ENCODE peak calls at places on chromosomes 12 and 14, in eight cellular contexts. One of them, this sample, is unnamed.

GRCh38 chr12:6262211-6262610 is 48.3 kb upstream of the PLEKHG6 start:
- DNase-seq in nucleus accumbens: no peak
- DNase-seq in lower leg skin: no peak
- DNase-seq in fibroblast of the conjunctiva: no peak
- DNase-seq in natural killer cell: no peak
- DNase-seq in amygdala: no peak
- DNase-seq in heart left ventricle: no peak
- DNase-seq in cardiac fibroblast: no peak
- DNase-seq in this sample: no peak

GRCh38 chr12:102371177-102371576 is 109.2 kb downstream of the IGF1 start:
- DNase-seq in nucleus accumbens: no peak
- DNase-seq in lower leg skin: no peak
- DNase-seq in fibroblast of the conjunctiva: no peak
- DNase-seq in natural killer cell: no peak
- DNase-seq in amygdala: no peak
- DNase-seq in heart left ventricle: no peak
- DNase-seq in cardiac fibroblast: no peak
- DNase-seq in this sample: no peak

GRCh38 chr12:113310489-113310888 is 24.4 kb downstream of the SLC8B1 start:
- DNase-seq in nucleus accumbens: no peak
- DNase-seq in lower leg skin: no peak
- DNase-seq in fibroblast of the conjunctiva: no peak
- DNase-seq in natural killer cell: no peak
- DNase-seq in amygdala: no peak
- DNase-seq in heart left ventricle: no peak
- DNase-seq in cardiac fibroblast: no peak
- DNase-seq in this sample: no peak

GRCh38 chr14:23076785-23077408 is 18.0 kb downstream of the ACIN1 start:
- DNase-seq in nucleus accumbens: no peak
- DNase-seq in lower leg skin: no peak
- DNase-seq in fibroblast of the conjunctiva: no peak
- DNase-seq in natural killer cell: no peak
- DNase-seq in amygdala: no peak
- DNase-seq in heart left ventricle: no peak
- DNase-seq in cardiac fibroblast: peak
- DNase-seq in this sample: no peak

GRCh38 chr14:52355016-52355430 is 40.9 kb downstream of the PTGER2 start:
- DNase-seq in nucleus accumbens: no peak
- DNase-seq in lower leg skin: no peak
- DNase-seq in fibroblast of the conjunctiva: peak
- DNase-seq in natural killer cell: no peak
- DNase-seq in amygdala: no peak
- DNase-seq in heart left ventricle: no peak
- DNase-seq in cardiac fibroblast: peak
- DNase-seq in this sample: no peak

GRCh38 chr12:93060666-93061413 is 131.7 kb upstream of the EEA1 start:
- DNase-seq in nucleus accumbens: no peak
- DNase-seq in lower leg skin: no peak
- DNase-seq in fibroblast of the conjunctiva: peak
- DNase-seq in natural killer cell: no peak
- DNase-seq in amygdala: peak
- DNase-seq in heart left ventricle: peak
- DNase-seq in cardiac fibroblast: peak
- DNase-seq in this sample: no peak

GRCh38 chr12:63782466-63782865 is 2.8 kb downstream of the RXYLT1 start:
- DNase-seq in nucleus accumbens: no peak
- DNase-seq in lower leg skin: no peak
- DNase-seq in fibroblast of the conjunctiva: no peak
- DNase-seq in natural killer cell: no peak
- DNase-seq in amygdala: no peak
- DNase-seq in heart left ventricle: no peak
- DNase-seq in cardiac fibroblast: no peak
- DNase-seq in this sample: no peak

GRCh38 chr12:53233671-53234091 is 1.7 kb upstream of the RARG start:
- DNase-seq in nucleus accumbens: no peak
- DNase-seq in lower leg skin: no peak
- DNase-seq in fibroblast of the conjunctiva: no peak
- DNase-seq in natural killer cell: no peak
- DNase-seq in amygdala: no peak
- DNase-seq in heart left ventricle: no peak
- DNase-seq in cardiac fibroblast: no peak
- DNase-seq in this sample: no peak

GRCh38 chr12:1552978-1553471 is 41.4 kb downstream of the FBXL14 start:
- DNase-seq in nucleus accumbens: no peak
- DNase-seq in lower leg skin: no peak
- DNase-seq in fibroblast of the conjunctiva: no peak
- DNase-seq in natural killer cell: no peak
- DNase-seq in amygdala: no peak
- DNase-seq in heart left ventricle: no peak
- DNase-seq in cardiac fibroblast: no peak
- DNase-seq in this sample: no peak

GRCh38 chr12:54246011-54246641 is 33.8 kb downstream of the CBX5 start:
- DNase-seq in nucleus accumbens: no peak
- DNase-seq in lower leg skin: no peak
- DNase-seq in fibroblast of the conjunctiva: no peak
- DNase-seq in natural killer cell: no peak
- DNase-seq in amygdala: no peak
- DNase-seq in heart left ventricle: no peak
- DNase-seq in cardiac fibroblast: no peak
- DNase-seq in this sample: no peak

GRCh38 chr12:54383041-54383609 is 1.4 kb downstream of the ZNF385A start:
- DNase-seq in nucleus accumbens: no peak
- DNase-seq in lower leg skin: no peak
- DNase-seq in fibroblast of the conjunctiva: peak
- DNase-seq in natural killer cell: no peak
- DNase-seq in amygdala: no peak
- DNase-seq in heart left ventricle: no peak
- DNase-seq in cardiac fibroblast: peak
- DNase-seq in this sample: no peak

GRCh38 chr12:95848575-95849388 is 10.0 kb upstream of the SNRPF start:
- DNase-seq in nucleus accumbens: no peak
- DNase-seq in lower leg skin: no peak
- DNase-seq in fibroblast of the conjunctiva: no peak
- DNase-seq in natural killer cell: no peak
- DNase-seq in amygdala: no peak
- DNase-seq in heart left ventricle: no peak
- DNase-seq in cardiac fibroblast: peak
- DNase-seq in this sample: no peak

GRCh38 chr12:6921996-6922935 is 5.5 kb upstream of the ATN1 start:
- DNase-seq in nucleus accumbens: no peak
- DNase-seq in lower leg skin: no peak
- DNase-seq in fibroblast of the conjunctiva: no peak
- DNase-seq in natural killer cell: no peak
- DNase-seq in amygdala: no peak
- DNase-seq in heart left ventricle: peak
- DNase-seq in cardiac fibroblast: no peak
- DNase-seq in this sample: no peak

GRCh38 chr12:66453111-66453510 is 150.8 kb downstream of the HELB start:
- DNase-seq in nucleus accumbens: no peak
- DNase-seq in lower leg skin: no peak
- DNase-seq in fibroblast of the conjunctiva: no peak
- DNase-seq in natural killer cell: no peak
- DNase-seq in amygdala: no peak
- DNase-seq in heart left ventricle: no peak
- DNase-seq in cardiac fibroblast: no peak
- DNase-seq in this sample: no peak

GRCh38 chr14:101230161-101230850 is 326.8 kb upstream of the RTL1 start:
- DNase-seq in nucleus accumbens: no peak
- DNase-seq in lower leg skin: no peak
- DNase-seq in fibroblast of the conjunctiva: no peak
- DNase-seq in natural killer cell: peak
- DNase-seq in amygdala: no peak
- DNase-seq in heart left ventricle: no peak
- DNase-seq in cardiac fibroblast: no peak
- DNase-seq in this sample: peak

GRCh38 chr14:104267895-104268294 is 129.5 kb downstream of the KIF26A start:
- DNase-seq in nucleus accumbens: no peak
- DNase-seq in lower leg skin: no peak
- DNase-seq in fibroblast of the conjunctiva: no peak
- DNase-seq in natural killer cell: no peak
- DNase-seq in amygdala: no peak
- DNase-seq in heart left ventricle: no peak
- DNase-seq in cardiac fibroblast: no peak
- DNase-seq in this sample: no peak

GRCh38 chr12:15937902-15938301 is 26.8 kb downstream of the DERA start:
- DNase-seq in nucleus accumbens: no peak
- DNase-seq in lower leg skin: no peak
- DNase-seq in fibroblast of the conjunctiva: no peak
- DNase-seq in natural killer cell: no peak
- DNase-seq in amygdala: no peak
- DNase-seq in heart left ventricle: no peak
- DNase-seq in cardiac fibroblast: no peak
- DNase-seq in this sample: no peak

GRCh38 chr12:54021006-54021405 is 7.2 kb upstream of the HOXC6 start:
- DNase-seq in nucleus accumbens: no peak
- DNase-seq in lower leg skin: no peak
- DNase-seq in fibroblast of the conjunctiva: no peak
- DNase-seq in natural killer cell: no peak
- DNase-seq in amygdala: no peak
- DNase-seq in heart left ventricle: no peak
- DNase-seq in cardiac fibroblast: no peak
- DNase-seq in this sample: no peak

GRCh38 chr12:124500232-124501079 is 67.0 kb downstream of the NCOR2 start:
- DNase-seq in nucleus accumbens: no peak
- DNase-seq in lower leg skin: no peak
- DNase-seq in fibroblast of the conjunctiva: no peak
- DNase-seq in natural killer cell: no peak
- DNase-seq in amygdala: no peak
- DNase-seq in heart left ventricle: no peak
- DNase-seq in cardiac fibroblast: peak
- DNase-seq in this sample: no peak

GRCh38 chr12:34399631-34400422 is 377.5 kb downstream of the ALG10 start:
- DNase-seq in nucleus accumbens: no peak
- DNase-seq in lower leg skin: no peak
- DNase-seq in fibroblast of the conjunctiva: no peak
- DNase-seq in natural killer cell: no peak
- DNase-seq in amygdala: no peak
- DNase-seq in heart left ventricle: peak
- DNase-seq in cardiac fibroblast: no peak
- DNase-seq in this sample: peak

GRCh38 chr12:108646597-108647190 is 13.0 kb upstream of the SELPLG start:
- DNase-seq in nucleus accumbens: no peak
- DNase-seq in lower leg skin: no peak
- DNase-seq in fibroblast of the conjunctiva: no peak
- DNase-seq in natural killer cell: no peak
- DNase-seq in amygdala: no peak
- DNase-seq in heart left ventricle: no peak
- DNase-seq in cardiac fibroblast: no peak
- DNase-seq in this sample: no peak

GRCh38 chr12:71594214-71594948 is 69.3 kb downstream of the ZFC3H1 start:
- DNase-seq in nucleus accumbens: no peak
- DNase-seq in lower leg skin: no peak
- DNase-seq in fibroblast of the conjunctiva: no peak
- DNase-seq in natural killer cell: no peak
- DNase-seq in amygdala: no peak
- DNase-seq in heart left ventricle: no peak
- DNase-seq in cardiac fibroblast: peak
- DNase-seq in this sample: no peak

GRCh38 chr14:53325176-53325806 is 172.2 kb upstream of the DDHD1 start:
- DNase-seq in nucleus accumbens: no peak
- DNase-seq in lower leg skin: no peak
- DNase-seq in fibroblast of the conjunctiva: no peak
- DNase-seq in natural killer cell: no peak
- DNase-seq in amygdala: no peak
- DNase-seq in heart left ventricle: no peak
- DNase-seq in cardiac fibroblast: peak
- DNase-seq in this sample: no peak

GRCh38 chr14:100862277-100862676 is 36.4 kb downstream of the MEG3 start:
- DNase-seq in nucleus accumbens: no peak
- DNase-seq in lower leg skin: no peak
- DNase-seq in fibroblast of the conjunctiva: no peak
- DNase-seq in natural killer cell: no peak
- DNase-seq in amygdala: no peak
- DNase-seq in heart left ventricle: peak
- DNase-seq in cardiac fibroblast: no peak
- DNase-seq in this sample: no peak

GRCh38 chr12:4962539-4963486 is 53.1 kb downstream of the KCNA1 start:
- DNase-seq in nucleus accumbens: no peak
- DNase-seq in lower leg skin: no peak
- DNase-seq in fibroblast of the conjunctiva: no peak
- DNase-seq in natural killer cell: no peak
- DNase-seq in amygdala: no peak
- DNase-seq in heart left ventricle: no peak
- DNase-seq in cardiac fibroblast: no peak
- DNase-seq in this sample: no peak

GRCh38 chr12:21598651-21599050 is 6.0 kb downstream of the GYS2 start:
- DNase-seq in nucleus accumbens: no peak
- DNase-seq in lower leg skin: no peak
- DNase-seq in fibroblast of the conjunctiva: no peak
- DNase-seq in natural killer cell: no peak
- DNase-seq in amygdala: no peak
- DNase-seq in heart left ventricle: no peak
- DNase-seq in cardiac fibroblast: no peak
- DNase-seq in this sample: no peak

GRCh38 chr12:25130741-25131188 is 64.2 kb downstream of the DNAI7 start:
- DNase-seq in nucleus accumbens: no peak
- DNase-seq in lower leg skin: no peak
- DNase-seq in fibroblast of the conjunctiva: peak
- DNase-seq in natural killer cell: no peak
- DNase-seq in amygdala: no peak
- DNase-seq in heart left ventricle: no peak
- DNase-seq in cardiac fibroblast: peak
- DNase-seq in this sample: no peak

GRCh38 chr14:66403183-66403582 is 83.0 kb upstream of the CCDC196 start:
- DNase-seq in nucleus accumbens: no peak
- DNase-seq in lower leg skin: no peak
- DNase-seq in fibroblast of the conjunctiva: peak
- DNase-seq in natural killer cell: no peak
- DNase-seq in amygdala: no peak
- DNase-seq in heart left ventricle: no peak
- DNase-seq in cardiac fibroblast: peak
- DNase-seq in this sample: no peak

GRCh38 chr14:106883218-106883692 is 1356.9 kb downstream of the TMEM121 start:
- DNase-seq in nucleus accumbens: no peak
- DNase-seq in lower leg skin: no peak
- DNase-seq in fibroblast of the conjunctiva: no peak
- DNase-seq in natural killer cell: peak
- DNase-seq in amygdala: no peak
- DNase-seq in heart left ventricle: no peak
- DNase-seq in cardiac fibroblast: peak
- DNase-seq in this sample: no peak

GRCh38 chr14:99034711-99035171 is 237.3 kb downstream of the BCL11B start:
- DNase-seq in nucleus accumbens: no peak
- DNase-seq in lower leg skin: no peak
- DNase-seq in fibroblast of the conjunctiva: no peak
- DNase-seq in natural killer cell: no peak
- DNase-seq in amygdala: no peak
- DNase-seq in heart left ventricle: no peak
- DNase-seq in cardiac fibroblast: no peak
- DNase-seq in this sample: peak

This sample was measured in mesenteric fat pad.